ENCODE peak calls at places on chromosomes 2 and 18, in ten cellular contexts. H is T-helper 2 cell; E is activated CD4-positive, alpha-beta T cell treated with anti-CD3 and anti-CD28 coated beads, Interleukin-2, amount 10 ng/mL, durations not matched to agents 7 days and 5 days; C is activated T-cell treated with anti-CD3 and anti-CD28 coated beads for 24 hours; W is GM19239; X is sigmoid colon; T is hepatocyte; P is NCI-H345; V is CD4-positive, alpha-beta T cell; Z is NCI-H226. N is an unnamed sample.

GRCh38 chr2:192122946-192123345 is 71.8 kb downstream of the TMEFF2 start:
- DNase-seq in Z (no peak), V (no peak), H (no peak), C (no peak), W (no peak), X (no peak), E (no peak), P (no peak), T (no peak), N (no peak)

GRCh38 chr2:119546446-119546765 is 2.2 kb downstream of the CFAP221 start:
- DNase-seq in P (no peak), W (no peak), E (no peak), Z (no peak), H (no peak), V (no peak), T (no peak), X (no peak), C (no peak), N (no peak)

GRCh38 chr2:188978291-188979081 is 4.3 kb downstream of the COL3A1 start:
- DNase-seq in C (no peak), T (peak; percentile 70), X (no peak), Z (peak; percentile 88), H (no peak), E (no peak), P (no peak), W (peak; percentile 7), V (no peak), N (no peak)

GRCh38 chr2:26494891-26495290 is 17.0 kb upstream of the OTOF start:
- DNase-seq in W (no peak), C (no peak), X (no peak), H (no peak), Z (no peak), P (no peak), T (no peak), V (no peak), E (no peak), N (no peak)

GRCh38 chr2:149595069-149595963 is 7.7 kb upstream of the MMADHC start:
- DNase-seq in E (no peak), T (no peak), C (no peak), H (no peak), V (no peak), W (no peak), P (no peak), X (no peak), Z (peak; percentile 51), N (no peak)

GRCh38 chr2:119233326-119234020 is 9.8 kb downstream of the STEAP3 start:
- DNase-seq in V (no peak), W (no peak), C (no peak), X (no peak), E (no peak), H (no peak), P (no peak), Z (peak; percentile 52), T (no peak), N (no peak)

GRCh38 chr2:46216213-46216612 is 81.0 kb upstream of the EPAS1 start:
- DNase-seq in X (no peak), P (no peak), V (no peak), E (no peak), H (no peak), C (no peak), Z (peak; percentile 57), W (no peak), T (no peak), N (no peak)

GRCh38 chr18:23982154-23983071 is 32.1 kb upstream of the TTC39C start:
- DNase-seq in Z (no peak), V (no peak), E (no peak), X (peak; percentile 85), H (no peak), P (no peak), W (no peak), C (no peak), T (peak; percentile 64), N (no peak)

GRCh38 chr2:229909090-229909489 is 12.7 kb downstream of the TRIP12 start:
- DNase-seq in P (no peak), X (no peak), Z (peak; percentile 37), E (no peak), C (no peak), W (no peak), T (no peak), V (no peak), H (no peak), N (no peak)

GRCh38 chr2:144510206-144510991 is 9.5 kb downstream of the ZEB2 start:
- DNase-seq in W (no peak), P (peak; percentile 72), Z (no peak), X (no peak), H (no peak), E (no peak), V (no peak), T (peak; percentile 30), C (no peak), N (no peak)

GRCh38 chr2:234514099-234514498 is 17.2 kb upstream of the ARL4C start:
- DNase-seq in X (no peak), C (no peak), H (no peak), Z (no peak), V (no peak), W (no peak), T (no peak), P (no peak), E (no peak), N (no peak)

GRCh38 chr2:16774091-16774490 is 108.5 kb upstream of the CYRIA start:
- DNase-seq in Z (peak; percentile 12), W (no peak), E (no peak), P (no peak), H (no peak), T (no peak), C (no peak), V (no peak), X (no peak), N (no peak)

GRCh38 chr2:127094509-127095366 is 12.2 kb downstream of the BIN1 start:
- DNase-seq in V (no peak), X (peak; percentile 79), T (peak; percentile 68), C (no peak), Z (no peak), E (no peak), W (no peak), H (peak; percentile 3), P (no peak), N (no peak)

GRCh38 chr2:11962707-11963358 is 216.4 kb downstream of the LPIN1 start:
- DNase-seq in P (no peak), H (no peak), T (peak; percentile 35), W (no peak), Z (no peak), E (no peak), C (no peak), V (no peak), X (no peak), N (no peak)

GRCh38 chr18:10420561-10421352 is 33.7 kb upstream of the APCDD1 start:
- DNase-seq in Z (peak; percentile 80), X (no peak), W (no peak), H (no peak), E (no peak), P (no peak), C (no peak), V (no peak), T (no peak), N (no peak)

GRCh38 chr18:79782566-79783308 is 15.0 kb upstream of the KCNG2 start:
- DNase-seq in X (peak; percentile 52), H (no peak), E (no peak), W (no peak), P (no peak), C (no peak), V (no peak), Z (no peak), T (no peak), N (no peak)

GRCh38 chr2:96808176-96808837 is 7.8 kb upstream of the CNNM3 start:
- DNase-seq in H (no peak), X (peak; percentile 58), Z (no peak), T (no peak), W (no peak), P (no peak), V (no peak), C (no peak), E (no peak), N (no peak)

GRCh38 chr2:196798980-196799379 is 503 bp downstream of the GTF3C3 start:
- DNase-seq in E (no peak), W (no peak), T (no peak), H (no peak), V (no peak), Z (no peak), X (no peak), P (no peak), C (no peak), N (no peak)

GRCh38 chr2:201084863-201085262 is 13.1 kb downstream of the NDUFB3 start:
- DNase-seq in X (no peak), Z (no peak), T (no peak), W (no peak), H (no peak), P (no peak), E (no peak), V (no peak), C (no peak), N (no peak)

GRCh38 chr2:218879881-218880748 is 537 bp upstream of the WNT10A start:
- DNase-seq in E (peak; percentile 37), V (peak; percentile 84), C (peak; percentile 53), Z (peak; percentile 20), P (peak; percentile 59), X (no peak), H (peak; percentile 72), W (peak; percentile 74), T (no peak), N (peak; percentile 38)

GRCh38 chr2:107282135-107282534 is 396.2 kb upstream of the ST6GAL2 start:
- DNase-seq in T (no peak), C (no peak), W (no peak), V (no peak), P (no peak), X (no peak), H (no peak), Z (no peak), E (no peak), N (no peak)

GRCh38 chr2:81242502-81242901 is 938.0 kb upstream of the LRRTM1 start:
- DNase-seq in E (no peak), C (no peak), P (no peak), Z (no peak), W (no peak), X (no peak), H (no peak), V (no peak), T (no peak), N (no peak)

GRCh38 chr2:2823061-2823753 is 492.1 kb upstream of the MYT1L start:
- DNase-seq in V (no peak), H (no peak), W (no peak), E (no peak), X (no peak), C (no peak), P (no peak), Z (no peak), T (no peak), N (no peak)

GRCh38 chr2:27408601-27409320 is 630 bp downstream of the PPM1G start:
- DNase-seq in C (peak; percentile 20), X (no peak), T (no peak), H (no peak), V (no peak), P (peak; percentile 45), Z (no peak), W (no peak), E (peak; percentile 25), N (no peak)

N was measured in DND-41.